ENCODE peak calls at places on chromosomes 2 and 18, in five cellular contexts. B is WERI-Rb-1, P is T-cell, U is iPS-NIHi11, F is EH. K is an unnamed sample.
A peak's percentile ranks its signal among the peaks of the same experiment; 100 is the strongest.

GRCh38 chr2:171706152-171706803 is 19.0 kb downstream of the DYNC1I2 start:
- DNase-seq in F (peak; percentile 48), P (no peak), U (no peak), B (no peak), K (no peak)

GRCh38 chr2:108492364-108492763 is 41.9 kb upstream of the LIMS1 start:
- DNase-seq in P (no peak), B (no peak), U (no peak), F (peak; percentile 86), K (peak; percentile 91)

GRCh38 chr18:4468515-4468914 is 13.4 kb upstream of the DLGAP1 start:
- DNase-seq in P (no peak), B (no peak), U (peak; percentile 12), F (no peak), K (no peak)

GRCh38 chr2:52072949-52073348 is 1041.0 kb upstream of the NRXN1 start:
- DNase-seq in P (no peak), F (no peak), B (no peak), U (no peak), K (no peak)

GRCh38 chr2:174778479-174778962 is 14.2 kb upstream of the CHRNA1 start:
- DNase-seq in F (peak; percentile 99), B (no peak), U (no peak), P (peak; percentile 89), K (peak; percentile 94)

GRCh38 chr18:10736984-10737383 is 211.2 kb downstream of the NAPG start:
- DNase-seq in P (no peak), U (peak; percentile 54), F (peak; percentile 18), B (no peak), K (no peak)

GRCh38 chr2:127674241-127675209 is 805 bp downstream of the LIMS2 start:
- DNase-seq in F (peak; percentile 53), B (no peak), U (peak; percentile 87), P (no peak), K (no peak)

GRCh38 chr18:79540161-79540913 is 139.3 kb upstream of the CTDP1 start:
- DNase-seq in B (no peak), F (no peak), U (no peak), P (no peak), K (no peak)

GRCh38 chr2:230864605-230865323 is at the start of gene ITM2C:
- DNase-seq in B (peak; percentile 84), P (peak; percentile 73), F (peak; percentile 79), U (peak; percentile 86), K (no peak)

GRCh38 chr2:130759906-130760753 is 4.8 kb downstream of the AMER3 start:
- DNase-seq in U (no peak), P (no peak), B (peak; percentile 57), F (peak; percentile 9), K (no peak)

GRCh38 chr2:222862915-222863544 is 2.2 kb downstream of the ACSL3 start:
- DNase-seq in F (peak; percentile 63), P (no peak), U (no peak), B (no peak), K (no peak)

GRCh38 chr18:6118080-6118479 is 222.8 kb upstream of the TMEM200C start:
- DNase-seq in U (no peak), B (no peak), F (no peak), P (no peak), K (no peak)

GRCh38 chr2:107412209-107412904 is 414.3 kb upstream of the RGPD4 start:
- DNase-seq in F (peak; percentile 38), P (no peak), U (no peak), B (no peak), K (peak; percentile 78)

GRCh38 chr2:54722641-54723299 is 692 bp upstream of the EML6 start:
- DNase-seq in B (no peak), P (no peak), F (peak; percentile 50), U (peak; percentile 29), K (peak; percentile 61)

GRCh38 chr2:68110102-68110501 is 47.3 kb upstream of the C1D start:
- DNase-seq in U (no peak), P (no peak), B (peak; percentile 43), F (peak; percentile 5), K (no peak)

GRCh38 chr18:77098554-77099174 is 33.9 kb downstream of the MBP start:
- DNase-seq in B (no peak), P (no peak), F (peak; percentile 45), U (no peak), K (no peak)

GRCh38 chr2:103847276-103847675 is 1006.6 kb upstream of the POU3F3 start:
- DNase-seq in P (no peak), F (no peak), B (no peak), U (no peak), K (no peak)

GRCh38 chr2:62569907-62570793 is 64.2 kb upstream of the TMEM17 start:
- DNase-seq in P (no peak), F (no peak), B (peak; percentile 33), U (peak; percentile 58), K (no peak)

GRCh38 chr2:196293751-196294486 is 122.5 kb upstream of the STK17B start:
- DNase-seq in F (peak; percentile 93), U (no peak), B (no peak), P (no peak), K (peak; percentile 77)

GRCh38 chr2:157898591-157898996 is 22.5 kb upstream of the ACVR1 start:
- DNase-seq in P (peak; percentile 19), B (no peak), U (no peak), F (peak; percentile 80), K (peak; percentile 87)

GRCh38 chr2:28321426-28321825 is 71.2 kb upstream of the FOSL2 start:
- DNase-seq in F (peak; percentile 88), P (no peak), B (no peak), U (peak; percentile 51), K (no peak)

GRCh38 chr2:33291278-33292013 is 185.0 kb upstream of the RASGRP3 start:
- DNase-seq in P (no peak), U (no peak), B (no peak), F (peak; percentile 96), K (peak; percentile 62)

GRCh38 chr2:73739101-73739500 is 2.0 kb upstream of the TPRKB start:
- DNase-seq in U (no peak), P (no peak), F (no peak), B (no peak), K (no peak)

GRCh38 chr2:185385157-185385556 is 353.4 kb upstream of the FSIP2 start:
- DNase-seq in U (no peak), B (no peak), F (no peak), P (no peak), K (no peak)

K was measured in skeletal muscle cell.